ENCODE peak calls at places on chromosome 1, in six cellular contexts. D, S, Z, V, R and B are unnamed samples.

GRCh38 chr1:117501275-117501674 is 104.6 kb upstream of the TENT5C start:
- DNase-seq in D (peak), V (no peak), R (peak), S (peak), Z (peak), B (no peak)

GRCh38 chr1:68322837-68323687 is 90.7 kb upstream of the WLS start:
- DNase-seq in V (peak), R (peak), D (peak), S (peak), Z (peak), B (peak)

GRCh38 chr1:247146671-247147070 is 25.1 kb downstream of the ZNF124 start:
- DNase-seq in V (no peak), S (no peak), Z (no peak), D (no peak), R (no peak), B (no peak)

GRCh38 chr1:59703226-59703917 is 111.4 kb upstream of the HOOK1 start:
- DNase-seq in V (no peak), S (peak), Z (peak), R (peak), D (peak), B (no peak)

GRCh38 chr1:64140596-64140995 is 62.8 kb upstream of the UBE2U start:
- DNase-seq in S (no peak), V (no peak), Z (no peak), R (no peak), D (no peak), B (no peak)

GRCh38 chr1:91792393-91793032 is 93.4 kb downstream of the TGFBR3 start:
- DNase-seq in D (no peak), R (no peak), S (no peak), Z (no peak), V (no peak), B (peak)

GRCh38 chr1:165896277-165896676 is 68.9 kb downstream of the UCK2 start:
- DNase-seq in V (peak), D (peak), Z (peak), S (peak), R (peak), B (no peak)

GRCh38 chr1:82934069-82934468 is 1064.9 kb downstream of the TTLL7 start:
- DNase-seq in Z (no peak), R (no peak), S (no peak), D (no peak), V (peak), B (no peak)

GRCh38 chr1:58755468-58755872 is 28.4 kb downstream of the JUN start:
- DNase-seq in D (peak), Z (peak), S (peak), R (peak), V (peak), B (peak)